ENCODE peak calls at places on chromosomes 6 and 20, in eight cellular contexts. L is GM04504, A is omental fat pad, T is ELF-1, I is T-helper 2 cell, M is GM13976, H is aorta, G is M059J. P is an unnamed sample.

GRCh38 chr20:49865559-49865958 is 49.8 kb downstream of the SPATA2 start:
- DNase-seq in L (peak; percentile 77), A (no peak), T (no peak), I (no peak), M (no peak), H (no peak), G (no peak), P (peak; percentile 62)

GRCh38 chr20:17295151-17295726 is 68.4 kb downstream of the PCSK2 start:
- DNase-seq in L (no peak), A (no peak), T (no peak), I (no peak), M (no peak), H (no peak), G (no peak), P (no peak)

GRCh38 chr6:82364087-82365010 is 732 bp downstream of the TPBG start:
- DNase-seq in L (peak; percentile 41), A (no peak), T (peak; percentile 86), I (peak; percentile 6), M (peak; percentile 46), H (peak; percentile 90), G (peak; percentile 68), P (peak; percentile 83)

GRCh38 chr20:19096847-19097246 is 115.6 kb upstream of the SLC24A3 start:
- DNase-seq in L (no peak), A (no peak), T (no peak), I (no peak), M (no peak), H (no peak), G (no peak), P (no peak)

GRCh38 chr20:31517373-31517772 is 3.1 kb downstream of the HM13 start:
- DNase-seq in L (peak; percentile 39), A (no peak), T (peak; percentile 66), I (no peak), M (no peak), H (no peak), G (peak; percentile 79), P (peak; percentile 82)

GRCh38 chr20:42530855-42531674 is 658.6 kb downstream of the PTPRT start:
- DNase-seq in L (no peak), A (no peak), T (peak; percentile 3), I (no peak), M (peak; percentile 38), H (no peak), G (peak; percentile 29), P (peak; percentile 20)

GRCh38 chr20:32792316-32792715 is 27.4 kb upstream of the MAPRE1 start:
- DNase-seq in L (no peak), A (no peak), T (no peak), I (no peak), M (peak; percentile 86), H (no peak), G (no peak), P (no peak)

GRCh38 chr6:142675517-142675916 is 269.5 kb downstream of the HIVEP2 start:
- DNase-seq in L (no peak), A (no peak), T (no peak), I (no peak), M (no peak), H (no peak), G (no peak), P (no peak)

GRCh38 chr6:22699046-22699639 is 129.8 kb downstream of the HDGFL1 start:
- DNase-seq in L (no peak), A (no peak), T (peak; percentile 7), I (no peak), M (no peak), H (no peak), G (no peak), P (no peak)

GRCh38 chr20:57693002-57693582 is 16.7 kb downstream of the PMEPA1 start:
- DNase-seq in L (no peak), A (no peak), T (peak; percentile 86), I (no peak), M (no peak), H (no peak), G (peak; percentile 94), P (no peak)

GRCh38 chr6:6699741-6700367 is 111.3 kb downstream of the LY86 start:
- DNase-seq in L (peak; percentile 95), A (peak; percentile 73), T (peak; percentile 50), I (no peak), M (no peak), H (peak; percentile 85), G (peak; percentile 96), P (peak; percentile 92)

GRCh38 chr6:42086046-42086664 is 35.8 kb downstream of the TAF8 start:
- DNase-seq in L (no peak), A (no peak), T (no peak), I (no peak), M (no peak), H (no peak), G (no peak), P (no peak)

GRCh38 chr6:142613981-142614380 is 312.2 kb downstream of the ADGRG6 start:
- DNase-seq in L (no peak), A (no peak), T (no peak), I (no peak), M (no peak), H (no peak), G (peak; percentile 55), P (no peak)

GRCh38 chr20:24866008-24866407 is 83.1 kb upstream of the CST7 start:
- DNase-seq in L (no peak), A (no peak), T (no peak), I (no peak), M (no peak), H (no peak), G (peak; percentile 29), P (no peak)

GRCh38 chr20:21303872-21304586 is 898 bp downstream of the XRN2 start:
- DNase-seq in L (no peak), A (no peak), T (no peak), I (no peak), M (no peak), H (no peak), G (peak; percentile 25), P (no peak)

GRCh38 chr6:166955121-166955864 is 1.1 kb downstream of the RNASET2 start:
- DNase-seq in L (no peak), A (no peak), T (peak; percentile 21), I (no peak), M (peak; percentile 68), H (no peak), G (no peak), P (no peak)

GRCh38 chr6:144931172-144932035 is 646.3 kb downstream of the UTRN start:
- DNase-seq in L (no peak), A (no peak), T (peak; percentile 28), I (no peak), M (peak; percentile 6), H (no peak), G (peak; percentile 70), P (peak; percentile 53)

P was measured in AG20443.